ENCODE peak calls at places on chromosome 20, in nine cellular contexts. K is GM13977, Z is Panc1, W is astrocyte of the cerebellum, F is NB4, B is GM10248, M is lower leg skin, Y is Peyer's patch, R is nephron progenitor cell. D is an unnamed sample.

GRCh38 chr20:57819291-57819690 is 109.5 kb upstream of the PMEPA1 start:
- DNase-seq in K (no peak), Z (no peak), W (no peak), F (no peak), B (no peak), M (no peak), Y (no peak), R (no peak), D (no peak)

GRCh38 chr20:61731363-61732181 is 334.1 kb downstream of the TAF4 start:
- DNase-seq in K (no peak), Z (no peak), W (no peak), F (peak), B (no peak), M (no peak), Y (no peak), R (no peak), D (no peak)

GRCh38 chr20:10240655-10241054 is 22.0 kb downstream of the SNAP25 start:
- DNase-seq in K (no peak), Z (no peak), W (no peak), F (no peak), B (no peak), M (no peak), Y (no peak), R (no peak), D (no peak)

GRCh38 chr20:42364446-42364845 is 746.3 kb upstream of the CHD6 start:
- DNase-seq in K (no peak), Z (no peak), W (no peak), F (no peak), B (no peak), M (no peak), Y (no peak), R (no peak), D (no peak)

GRCh38 chr20:34709836-34710567 is 5.9 kb downstream of the TP53INP2 start:
- DNase-seq in K (peak), Z (no peak), W (no peak), F (peak), B (peak), M (no peak), Y (peak), R (peak), D (no peak)

GRCh38 chr20:63533871-63534393 is 3.2 kb downstream of the PTK6 start:
- DNase-seq in K (no peak), Z (no peak), W (no peak), F (no peak), B (no peak), M (no peak), Y (no peak), R (peak), D (peak)

GRCh38 chr20:63051911-63052310 is 45.1 kb upstream of the BHLHE23 start:
- DNase-seq in K (no peak), Z (no peak), W (no peak), F (no peak), B (no peak), M (no peak), Y (no peak), R (no peak), D (no peak)

GRCh38 chr20:50710492-50711063 is 19.2 kb upstream of the RIPOR3 start:
- DNase-seq in K (no peak), Z (no peak), W (no peak), F (peak), B (no peak), M (no peak), Y (no peak), R (no peak), D (no peak)

GRCh38 chr20:5919634-5920544 is 30.4 kb downstream of the TRMT6 start:
- DNase-seq in K (no peak), Z (no peak), W (no peak), F (peak), B (no peak), M (no peak), Y (no peak), R (no peak), D (no peak)

GRCh38 chr20:61444637-61445036 is 192.6 kb downstream of the CDH4 start:
- DNase-seq in K (no peak), Z (no peak), W (no peak), F (no peak), B (no peak), M (no peak), Y (no peak), R (no peak), D (no peak)

GRCh38 chr20:62352402-62353288 is 14.5 kb downstream of the LAMA5 start:
- DNase-seq in K (no peak), Z (no peak), W (no peak), F (no peak), B (no peak), M (no peak), Y (no peak), R (no peak), D (no peak)

GRCh38 chr20:51060301-51060700 is 37.4 kb upstream of the KCNG1 start:
- DNase-seq in K (no peak), Z (no peak), W (no peak), F (no peak), B (no peak), M (no peak), Y (no peak), R (no peak), D (no peak)

GRCh38 chr20:34938466-34939163 is 17.0 kb downstream of the GSS start:
- DNase-seq in K (no peak), Z (no peak), W (no peak), F (peak), B (no peak), M (peak), Y (no peak), R (no peak), D (no peak)

GRCh38 chr20:4092136-4092479 is 76.8 kb upstream of the RNF24 start:
- DNase-seq in K (no peak), Z (no peak), W (no peak), F (no peak), B (no peak), M (no peak), Y (no peak), R (no peak), D (no peak)

GRCh38 chr20:1321654-1321939 is 7.3 kb downstream of the SDCBP2 start:
- DNase-seq in K (no peak), Z (no peak), W (no peak), F (no peak), B (no peak), M (no peak), Y (no peak), R (no peak), D (no peak)

GRCh38 chr20:21365771-21366170 is 31.6 kb downstream of the NKX2-4 start:
- DNase-seq in K (no peak), Z (no peak), W (no peak), F (no peak), B (no peak), M (no peak), Y (no peak), R (no peak), D (no peak)

GRCh38 chr20:43448748-43449535 is 8.8 kb upstream of the SRSF6 start:
- DNase-seq in K (peak), Z (peak), W (no peak), F (peak), B (peak), M (no peak), Y (peak), R (peak), D (no peak)

GRCh38 chr20:3000852-3001523 is 42.4 kb upstream of the GNRH2 start:
- DNase-seq in K (peak), Z (no peak), W (no peak), F (peak), B (peak), M (no peak), Y (no peak), R (no peak), D (no peak)

GRCh38 chr20:61571221-61571620 is 319.2 kb downstream of the CDH4 start:
- DNase-seq in K (no peak), Z (no peak), W (no peak), F (no peak), B (no peak), M (no peak), Y (no peak), R (no peak), D (no peak)

GRCh38 chr20:7734216-7734615 is 206.0 kb downstream of the HAO1 start:
- DNase-seq in K (no peak), Z (no peak), W (no peak), F (no peak), B (no peak), M (no peak), Y (no peak), R (no peak), D (no peak)

GRCh38 chr20:63224272-63225081 is 8.5 kb upstream of the YTHDF1 start:
- DNase-seq in K (no peak), Z (no peak), W (peak), F (peak), B (no peak), M (no peak), Y (no peak), R (no peak), D (no peak)

GRCh38 chr20:41457173-41457857 is 90.7 kb upstream of the EMILIN3 start:
- DNase-seq in K (no peak), Z (no peak), W (no peak), F (no peak), B (no peak), M (no peak), Y (no peak), R (no peak), D (no peak)

GRCh38 chr20:63819224-63819917 is 11.7 kb downstream of the ZBTB46 start:
- DNase-seq in K (no peak), Z (no peak), W (no peak), F (peak), B (no peak), M (no peak), Y (no peak), R (no peak), D (no peak)

GRCh38 chr20:41786158-41786557 is 168.0 kb upstream of the CHD6 start:
- DNase-seq in K (no peak), Z (no peak), W (no peak), F (no peak), B (no peak), M (no peak), Y (no peak), R (no peak), D (no peak)

GRCh38 chr20:1792274-1792673 is 102.9 kb upstream of the SIRPA start:
- DNase-seq in K (no peak), Z (no peak), W (no peak), F (no peak), B (no peak), M (no peak), Y (no peak), R (no peak), D (no peak)

GRCh38 chr20:41862023-41862422 is 243.8 kb upstream of the CHD6 start:
- DNase-seq in K (no peak), Z (no peak), W (no peak), F (peak), B (no peak), M (no peak), Y (no peak), R (peak), D (no peak)

GRCh38 chr20:1555952-1556351 is 1.6 kb downstream of the SIRPD start:
- DNase-seq in K (no peak), Z (no peak), W (no peak), F (peak), B (no peak), M (no peak), Y (no peak), R (no peak), D (no peak)

GRCh38 chr20:25372584-25373336 is 17.9 kb downstream of the ABHD12 start:
- DNase-seq in K (no peak), Z (no peak), W (peak), F (peak), B (no peak), M (no peak), Y (no peak), R (no peak), D (no peak)

GRCh38 chr20:9407805-9408421 is 106.5 kb upstream of the LAMP5 start:
- DNase-seq in K (peak), Z (peak), W (peak), F (peak), B (peak), M (peak), Y (peak), R (peak), D (no peak)

GRCh38 chr20:53899351-53900167 is 170.8 kb downstream of the BCAS1 start:
- DNase-seq in K (no peak), Z (peak), W (no peak), F (peak), B (peak), M (peak), Y (peak), R (peak), D (no peak)

GRCh38 chr20:25278636-25279361 is 30.9 kb downstream of the PYGB start:
- DNase-seq in K (no peak), Z (no peak), W (no peak), F (no peak), B (no peak), M (no peak), Y (peak), R (no peak), D (peak)

GRCh38 chr20:62056975-62057374 is 8.7 kb downstream of the TAF4 start:
- DNase-seq in K (no peak), Z (no peak), W (no peak), F (no peak), B (no peak), M (no peak), Y (no peak), R (no peak), D (no peak)

GRCh38 chr20:37943033-37943432 is 40.1 kb downstream of the VSTM2L start:
- DNase-seq in K (no peak), Z (no peak), W (no peak), F (no peak), B (no peak), M (no peak), Y (no peak), R (no peak), D (no peak)

GRCh38 chr20:37940161-37940560 is 37.2 kb downstream of the VSTM2L start:
- DNase-seq in K (no peak), Z (no peak), W (no peak), F (no peak), B (no peak), M (no peak), Y (no peak), R (no peak), D (no peak)

GRCh38 chr20:37941992-37942391 is 39.1 kb downstream of the VSTM2L start:
- DNase-seq in K (no peak), Z (no peak), W (no peak), F (no peak), B (no peak), M (no peak), Y (no peak), R (no peak), D (no peak)

GRCh38 chr20:37939701-37940151 is 36.8 kb downstream of the VSTM2L start:
- DNase-seq in K (no peak), Z (no peak), W (no peak), F (no peak), B (no peak), M (no peak), Y (no peak), R (no peak), D (no peak)

DNA sequence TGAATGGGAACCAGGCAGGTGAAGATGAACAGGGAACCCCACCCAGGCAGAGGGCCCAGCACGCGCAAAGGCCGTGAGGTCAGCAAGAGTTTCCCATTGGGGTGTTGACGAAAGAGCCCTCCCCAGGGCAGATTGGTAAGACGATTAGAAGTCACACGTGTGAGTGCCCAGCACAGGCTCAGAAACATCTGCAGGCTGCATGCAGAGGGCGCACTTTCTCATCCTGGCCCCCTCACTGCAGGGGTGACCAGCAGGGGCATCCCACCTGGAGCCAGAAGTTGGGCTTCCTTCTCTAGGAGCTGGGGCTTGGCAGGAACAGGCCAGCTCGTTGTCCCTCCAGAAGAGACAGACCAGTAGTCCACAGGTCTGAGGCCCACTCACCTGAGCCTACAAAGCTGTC is 38.4 kb downstream of the VSTM2L start:
- DNase-seq in K (no peak), Z (no peak), W (no peak), F (peak), B (no peak), M (no peak), Y (no peak), R (no peak), D (no peak)
- TF ChIP-seq CTCF in K (peak), Z (no peak), W (no peak), F (peak), B (no peak), M (no peak), Y (no peak), R (no peak), D (no peak)

GRCh38 chr20:16246870-16247269 is 326.4 kb downstream of the KIF16B start:
- DNase-seq in K (no peak), Z (no peak), W (no peak), F (no peak), B (no peak), M (no peak), Y (no peak), R (no peak), D (no peak)

GRCh38 chr20:16241911-16242310 is 331.3 kb downstream of the KIF16B start:
- DNase-seq in K (no peak), Z (peak), W (no peak), F (no peak), B (no peak), M (no peak), Y (no peak), R (no peak), D (no peak)

GRCh38 chr20:16240355-16240754 is 332.9 kb downstream of the KIF16B start:
- DNase-seq in K (no peak), Z (no peak), W (no peak), F (no peak), B (no peak), M (no peak), Y (no peak), R (no peak), D (no peak)

GRCh38 chr20:16245879-16246278 is 327.4 kb downstream of the KIF16B start:
- DNase-seq in K (no peak), Z (no peak), W (no peak), F (no peak), B (no peak), M (no peak), Y (no peak), R (no peak), D (no peak)

DNA sequence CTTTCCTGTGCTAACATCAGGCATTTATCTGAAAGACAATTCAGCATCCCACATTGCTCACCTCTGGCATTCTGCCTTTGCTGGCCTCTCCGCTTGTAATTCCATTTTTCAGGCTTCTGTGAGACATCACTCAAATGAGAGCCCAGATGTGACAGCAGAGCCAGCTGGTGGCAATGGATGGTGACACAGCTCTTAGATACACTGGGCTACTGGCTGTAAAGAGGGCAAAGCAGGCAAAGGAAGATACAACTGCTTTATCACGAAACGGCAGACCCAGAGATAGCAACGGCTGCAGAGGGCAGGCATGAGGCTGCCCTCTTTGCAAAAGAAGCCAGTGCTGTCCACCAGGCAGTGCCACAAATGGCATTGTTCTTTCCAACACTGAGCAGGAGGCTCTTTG is 329.8 kb downstream of the KIF16B start:
- DNase-seq in K (no peak), Z (no peak), W (no peak), F (no peak), B (no peak), M (no peak), Y (no peak), R (no peak), D (no peak)
- TF ChIP-seq CTCF in K (no peak), Z (no peak), W (no peak), F (no peak), B (no peak), M (no peak), Y (no peak), R (no peak), D (no peak)

DNA sequence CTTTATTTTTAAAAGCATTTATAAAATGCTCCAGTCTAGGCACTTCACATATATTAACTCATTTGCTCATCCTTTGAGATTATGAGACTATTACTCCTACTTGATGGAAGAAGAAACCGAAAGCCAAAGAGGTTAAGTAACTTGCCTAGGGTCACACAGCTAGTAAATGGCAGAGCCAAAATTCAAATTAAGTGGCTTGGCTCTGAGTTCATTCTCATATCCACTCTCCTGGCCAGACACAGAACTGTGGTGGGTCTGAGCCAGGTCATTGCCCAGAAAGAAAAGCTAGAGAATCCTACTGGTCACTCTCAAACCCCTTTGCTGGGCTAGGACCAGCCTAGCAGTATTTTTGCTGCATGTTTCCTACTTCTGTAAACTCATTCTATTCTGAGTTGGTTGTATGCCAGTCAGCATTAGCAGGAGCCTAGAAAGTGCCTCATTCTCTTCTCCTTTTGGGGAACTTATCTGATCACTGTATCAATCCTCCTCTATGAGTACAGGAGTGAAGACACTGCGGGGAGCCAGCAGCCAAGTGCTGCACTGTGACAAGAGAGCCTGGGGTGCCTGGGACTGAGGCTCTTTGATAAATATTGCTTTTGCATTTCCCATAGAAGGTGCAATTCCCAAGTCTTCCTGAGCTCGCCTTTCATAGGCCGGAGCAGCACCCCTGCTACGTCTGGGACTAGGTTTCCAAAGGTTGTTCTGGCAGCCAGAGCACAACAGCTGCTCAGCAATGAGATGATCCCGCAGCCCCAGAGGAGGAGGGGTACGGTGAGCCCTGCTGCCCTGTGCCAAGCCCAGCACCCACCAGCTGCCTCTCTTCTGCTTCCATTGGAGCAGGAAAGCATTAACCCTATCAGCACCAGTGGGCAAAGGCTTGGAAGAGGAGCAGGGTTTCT is 728.3 kb downstream of the MAFB start:
- DNase-seq in K (no peak), Z (no peak), W (no peak), F (no peak), B (no peak), M (no peak), Y (no peak), R (no peak), D (no peak)
- TF ChIP-seq CTCF in K (no peak), Z (no peak), W (no peak), F (no peak), B (no peak), M (no peak), Y (no peak), R (no peak), D (no peak)

DNA sequence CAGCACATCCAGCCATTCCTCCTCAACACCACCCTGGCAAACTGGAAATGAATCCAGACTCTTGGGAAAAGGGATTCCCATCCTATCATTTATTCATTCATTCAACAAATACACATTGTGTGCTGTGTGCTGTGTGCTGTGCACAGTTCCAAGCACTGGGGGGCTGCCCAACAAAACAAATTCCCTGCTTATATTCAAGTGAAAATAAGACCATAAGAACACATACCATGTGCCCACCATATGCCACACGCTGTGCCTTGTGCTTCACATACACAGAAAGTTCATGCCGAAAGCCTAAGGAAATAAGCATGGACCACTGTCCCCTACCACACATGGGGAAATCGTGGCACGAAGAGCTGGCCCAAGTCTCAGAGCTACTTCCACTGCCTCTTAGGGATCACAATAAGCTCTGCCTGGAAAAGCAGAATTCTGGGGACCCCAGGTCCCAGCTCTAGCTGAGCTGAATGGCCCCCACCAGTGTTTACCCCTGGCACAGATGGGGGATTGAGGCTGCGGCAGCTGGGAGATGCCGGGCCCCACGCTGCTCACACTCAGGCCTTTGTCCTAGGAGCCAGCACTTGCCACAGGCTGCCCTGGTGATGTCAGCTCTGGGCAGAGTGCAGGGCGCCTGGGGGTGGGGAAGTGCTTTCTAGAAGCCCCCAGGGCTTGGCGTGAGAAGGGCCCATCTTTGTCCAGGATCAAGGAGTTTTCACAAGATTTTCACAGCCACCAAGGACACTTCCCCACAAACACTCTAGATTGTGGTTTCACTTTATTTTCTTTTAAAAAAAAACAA is 99.6 kb downstream of the PREX1 start:
- DNase-seq in K (no peak), Z (no peak), W (no peak), F (no peak), B (no peak), M (no peak), Y (no peak), R (no peak), D (no peak)
- TF ChIP-seq CTCF in K (peak), Z (no peak), W (no peak), F (no peak), B (no peak), M (no peak), Y (no peak), R (no peak), D (no peak)

D was measured in activated B cell treated with CpG ODN at 0.5 μM for 24 hours.